ENCODE peak calls at places on chromosomes 16 and 17, in six cellular contexts. M, S, H, V, C and P are unnamed samples.
A peak's percentile ranks its signal among the peaks of the same experiment; 100 is the strongest.

GRCh38 chr17:4433515-4434031 is at the start of gene SPNS3:
- DNase-seq in M (peak; percentile 76), S (no peak), H (no peak), V (no peak), C (no peak), P (peak; percentile 10)

GRCh38 chr17:77843878-77844260 is 114.6 kb upstream of the TNRC6C start:
- DNase-seq in M (no peak), S (no peak), H (no peak), V (no peak), C (no peak), P (no peak)

GRCh38 chr17:64128787-64129514 is 993 bp downstream of the ERN1 start:
- DNase-seq in M (no peak), S (no peak), H (no peak), V (no peak), C (no peak), P (no peak)

GRCh38 chr16:77711775-77712174 is 10.5 kb upstream of the NUDT7 start:
- DNase-seq in M (no peak), S (peak; percentile 76), H (no peak), V (no peak), C (no peak), P (no peak)

GRCh38 chr16:28975158-28975603 is 603 bp downstream of the SPNS1 start:
- DNase-seq in M (no peak), S (no peak), H (no peak), V (peak; percentile 18), C (no peak), P (no peak)

GRCh38 chr17:76988796-76989195 is 120.6 kb downstream of the MGAT5B start:
- DNase-seq in M (no peak), S (no peak), H (no peak), V (no peak), C (no peak), P (no peak)

GRCh38 chr17:38591759-38592241 is 14.0 kb downstream of the SRCIN1 start:
- DNase-seq in M (no peak), S (no peak), H (no peak), V (no peak), C (no peak), P (no peak)

GRCh38 chr16:48720266-48720665 is 110.3 kb upstream of the N4BP1 start:
- DNase-seq in M (no peak), S (no peak), H (no peak), V (peak; percentile 87), C (no peak), P (no peak)

GRCh38 chr16:51881731-51882130 is 665.2 kb downstream of the TOX3 start:
- DNase-seq in M (no peak), S (no peak), H (no peak), V (no peak), C (no peak), P (no peak)

GRCh38 chr16:9798474-9798873 is 383.8 kb downstream of the GRIN2A start:
- DNase-seq in M (no peak), S (no peak), H (no peak), V (no peak), C (no peak), P (no peak)

GRCh38 chr17:71234349-71234748 is 886.5 kb upstream of the SOX9 start:
- DNase-seq in M (no peak), S (no peak), H (no peak), V (no peak), C (no peak), P (no peak)

GRCh38 chr17:71232801-71233559 is 887.8 kb upstream of the SOX9 start:
- DNase-seq in M (no peak), S (no peak), H (no peak), V (no peak), C (no peak), P (no peak)

DNA sequence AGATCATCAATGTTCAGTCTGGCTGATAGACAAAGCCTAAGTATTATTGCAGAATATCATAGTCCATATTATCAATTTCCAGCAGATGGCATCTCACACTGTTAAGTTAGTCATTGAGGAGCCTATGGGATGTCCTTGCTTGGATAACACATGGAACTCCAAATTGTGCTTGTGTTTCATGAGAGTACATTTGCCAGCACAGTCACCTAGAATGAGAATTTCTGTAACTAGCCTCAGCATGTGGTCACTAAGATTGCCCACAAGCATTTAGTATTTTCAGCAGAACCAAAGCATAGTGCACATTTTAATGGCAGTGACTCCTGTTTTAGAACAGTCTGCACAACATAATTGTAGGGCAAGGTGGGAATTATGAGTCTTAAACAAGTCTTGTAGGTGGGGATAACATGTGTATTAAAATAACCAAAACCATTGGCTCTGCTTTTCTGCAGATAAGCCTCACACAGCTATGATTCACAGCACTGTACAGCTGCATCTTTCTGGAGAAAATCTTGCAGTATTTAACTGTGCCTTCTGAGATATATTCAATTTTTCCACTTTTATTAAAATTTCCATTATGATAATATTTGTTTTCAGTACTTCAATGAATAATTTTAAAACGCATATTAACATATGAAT is 882.8 kb upstream of the SOX9 start:
- DNase-seq in M (no peak), S (no peak), H (no peak), V (no peak), C (no peak), P (no peak)
- TF ChIP-seq CTCF in M (no peak), S (no peak), H (peak; percentile 11), V (no peak), C (no peak), P (no peak)

DNA sequence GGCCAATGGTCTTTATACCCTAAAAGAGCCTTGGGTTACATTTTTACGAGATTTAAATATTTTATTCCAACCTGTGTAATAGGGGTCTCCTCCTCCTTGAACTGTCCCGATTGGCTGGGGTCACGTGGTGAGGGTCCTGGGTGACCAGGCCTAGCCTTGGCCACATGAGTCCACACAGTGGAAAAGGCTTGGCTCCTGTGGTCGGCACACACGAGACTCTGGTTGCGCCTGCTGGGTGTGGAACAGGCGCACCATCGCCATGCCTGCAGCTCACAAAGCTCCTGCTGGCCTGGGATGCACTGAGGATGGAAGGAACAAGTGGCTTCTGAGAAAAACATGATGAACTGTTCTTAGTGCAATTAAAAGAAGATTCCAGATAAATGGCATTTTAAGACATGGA is 103.9 kb upstream of the ZNF750 start:
- DNase-seq in M (no peak), S (peak; percentile 31), H (no peak), V (no peak), C (peak; percentile 23), P (no peak)
- H3K9me3 ChIP-seq in M (peaks cover 13% of the 10 kb centered on the region), S (no peaks in the 10 kb centered on the region), H (no peaks in the 10 kb centered on the region), V (peaks cover 22% of the 10 kb centered on the region), C (no peaks in the 10 kb centered on the region), P (peaks cover 31% of the 10 kb centered on the region)

GRCh38 chr16:1141716-1142115 is 11.2 kb upstream of the CACNA1H start:
- DNase-seq in M (no peak), S (no peak), H (no peak), V (no peak), C (no peak), P (no peak)

GRCh38 chr16:1143761-1144450 is 9.0 kb upstream of the CACNA1H start:
- DNase-seq in M (no peak), S (no peak), H (no peak), V (no peak), C (no peak), P (no peak)

GRCh38 chr16:1142911-1143310 is 10.0 kb upstream of the CACNA1H start:
- DNase-seq in M (no peak), S (no peak), H (no peak), V (no peak), C (no peak), P (no peak)

GRCh38 chr16:1140582-1140981 is 12.3 kb upstream of the CACNA1H start:
- DNase-seq in M (no peak), S (no peak), H (no peak), V (no peak), C (no peak), P (no peak)

DNA sequence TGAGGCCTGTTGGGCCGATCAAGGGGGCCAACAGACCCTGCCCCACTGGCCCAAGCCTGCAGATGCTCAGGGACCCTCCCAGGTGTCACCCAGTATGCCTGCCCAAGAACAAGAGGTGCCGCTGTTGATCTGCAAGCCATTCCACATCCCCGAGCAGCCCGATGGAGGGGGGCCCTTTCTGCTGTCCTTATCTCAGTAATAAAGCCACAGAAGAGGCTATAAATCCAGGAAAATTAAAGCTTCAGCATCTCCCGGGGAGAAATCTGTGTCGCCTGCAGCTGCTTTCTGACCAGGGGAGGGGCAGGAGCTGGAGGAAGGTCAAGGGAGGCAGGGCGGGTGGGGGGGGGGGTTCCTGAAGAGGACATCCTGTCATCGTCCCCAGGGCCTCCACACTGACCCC is 11.7 kb upstream of the CACNA1H start:
- DNase-seq in M (no peak), S (no peak), H (no peak), V (no peak), C (no peak), P (no peak)
- H3K27me3 ChIP-seq in M (no peaks in the 10 kb centered on the region), S (no peaks in the 10 kb centered on the region), H (peaks cover 48% of the 10 kb centered on the region), V (no peaks in the 10 kb centered on the region), C (no peaks in the 10 kb centered on the region), P (no peaks in the 10 kb centered on the region)

GRCh38 chr17:32510466-32510865 is 23.7 kb downstream of the CDK5R1 start:
- DNase-seq in M (no peak), S (no peak), H (no peak), V (no peak), C (no peak), P (no peak)
- TF ChIP-seq CTCF in M (no peak), S (no peak), H (no peak), V (no peak), C (no peak), P (no peak)

DNA sequence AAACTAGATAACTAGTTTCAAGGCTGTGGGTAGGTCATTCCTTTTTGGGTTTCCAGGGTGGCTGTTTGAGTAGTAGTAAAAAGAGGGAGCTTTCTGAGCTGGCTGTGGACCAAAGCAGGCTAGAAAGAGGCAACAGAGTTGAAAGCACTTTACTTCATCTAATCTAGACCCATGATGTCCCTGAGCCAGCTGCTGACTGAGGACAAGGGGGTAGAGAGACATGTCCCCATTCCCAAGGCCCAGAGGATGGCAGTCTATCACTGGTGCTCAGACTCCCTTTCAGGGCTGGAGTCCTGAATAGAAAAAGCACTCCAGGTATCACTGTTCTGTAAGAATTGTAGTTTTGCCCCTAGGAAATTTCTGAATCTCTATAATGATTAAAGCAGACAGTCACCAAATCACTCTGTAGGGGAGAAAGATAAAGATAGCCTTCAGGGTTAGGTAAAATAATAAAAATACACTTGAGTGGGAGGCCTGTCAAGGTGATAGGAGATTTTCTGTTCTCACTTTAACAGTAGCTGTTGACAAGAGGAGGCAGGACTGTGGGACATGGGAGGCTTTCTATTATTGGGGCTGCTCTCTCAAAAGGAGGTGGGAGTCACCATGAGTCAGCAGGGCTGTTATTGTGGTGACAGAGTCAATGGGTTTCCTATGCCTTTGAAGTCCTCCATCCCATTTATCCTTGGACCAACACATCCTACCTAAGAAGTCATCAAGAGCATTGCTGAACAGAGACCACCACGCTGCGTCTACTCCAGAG is 190.2 kb upstream of the MPHOSPH6 start:
- DNase-seq in M (no peak), S (no peak), H (no peak), V (no peak), C (no peak), P (no peak)
- H3K9me3 ChIP-seq in M (no peaks in the 10 kb centered on the region), S (no peaks in the 10 kb centered on the region), H (no peaks in the 10 kb centered on the region), V (no peaks in the 10 kb centered on the region), C (no peaks in the 10 kb centered on the region), P (no peaks in the 10 kb centered on the region)